ENCODE peak calls at places on chromosome 10, in eight cellular contexts. One of them, this sample, is unnamed.

GRCh38 chr10:132742837-132743194 is 43.1 kb downstream of the NKX6-2 start:
- DNase-seq in renal cortical epithelial cell: no peak
- DNase-seq in mucosa of gallbladder: no peak
- DNase-seq in Daoy: no peak
- DNase-seq in naive thymus-derived CD4-positive, alpha-beta T cell: no peak
- DNase-seq in astrocyte of the spinal cord: peak; percentile 58
- DNase-seq in posterior vena cava: no peak
- DNase-seq in stomach: no peak
- DNase-seq in this sample: no peak

GRCh38 chr10:6054884-6055283 is 7.3 kb downstream of the IL2RA start:
- DNase-seq in renal cortical epithelial cell: no peak
- DNase-seq in mucosa of gallbladder: peak; percentile 4
- DNase-seq in Daoy: no peak
- DNase-seq in naive thymus-derived CD4-positive, alpha-beta T cell: peak; percentile 20
- DNase-seq in astrocyte of the spinal cord: no peak
- DNase-seq in posterior vena cava: no peak
- DNase-seq in stomach: peak; percentile 19
- DNase-seq in this sample: no peak

GRCh38 chr10:43817368-43817767 is 168.7 kb upstream of the ZNF32 start:
- DNase-seq in renal cortical epithelial cell: no peak
- DNase-seq in mucosa of gallbladder: no peak
- DNase-seq in Daoy: no peak
- DNase-seq in naive thymus-derived CD4-positive, alpha-beta T cell: no peak
- DNase-seq in astrocyte of the spinal cord: peak; percentile 27
- DNase-seq in posterior vena cava: no peak
- DNase-seq in stomach: no peak
- DNase-seq in this sample: no peak

GRCh38 chr10:4205113-4205512 is 420.1 kb upstream of the KLF6 start:
- DNase-seq in renal cortical epithelial cell: no peak
- DNase-seq in mucosa of gallbladder: no peak
- DNase-seq in Daoy: no peak
- DNase-seq in naive thymus-derived CD4-positive, alpha-beta T cell: no peak
- DNase-seq in astrocyte of the spinal cord: no peak
- DNase-seq in posterior vena cava: no peak
- DNase-seq in stomach: no peak
- DNase-seq in this sample: no peak

GRCh38 chr10:113475381-113475807 is 77.5 kb upstream of the HABP2 start:
- DNase-seq in renal cortical epithelial cell: peak; percentile 60
- DNase-seq in mucosa of gallbladder: no peak
- DNase-seq in Daoy: peak; percentile 65
- DNase-seq in naive thymus-derived CD4-positive, alpha-beta T cell: no peak
- DNase-seq in astrocyte of the spinal cord: peak; percentile 23
- DNase-seq in posterior vena cava: no peak
- DNase-seq in stomach: no peak
- DNase-seq in this sample: no peak

GRCh38 chr10:108775911-108776475 is 1147.3 kb downstream of the XPNPEP1 start:
- DNase-seq in renal cortical epithelial cell: no peak
- DNase-seq in mucosa of gallbladder: no peak
- DNase-seq in Daoy: no peak
- DNase-seq in naive thymus-derived CD4-positive, alpha-beta T cell: no peak
- DNase-seq in astrocyte of the spinal cord: peak; percentile 22
- DNase-seq in posterior vena cava: no peak
- DNase-seq in stomach: no peak
- DNase-seq in this sample: no peak

GRCh38 chr10:117621795-117622420 is 79.4 kb downstream of the EMX2 start:
- DNase-seq in renal cortical epithelial cell: no peak
- DNase-seq in mucosa of gallbladder: no peak
- DNase-seq in Daoy: no peak
- DNase-seq in naive thymus-derived CD4-positive, alpha-beta T cell: no peak
- DNase-seq in astrocyte of the spinal cord: no peak
- DNase-seq in posterior vena cava: no peak
- DNase-seq in stomach: no peak
- DNase-seq in this sample: no peak

GRCh38 chr10:5681930-5682329 is 2.7 kb upstream of the TASOR2 start:
- DNase-seq in renal cortical epithelial cell: no peak
- DNase-seq in mucosa of gallbladder: no peak
- DNase-seq in Daoy: no peak
- DNase-seq in naive thymus-derived CD4-positive, alpha-beta T cell: no peak
- DNase-seq in astrocyte of the spinal cord: no peak
- DNase-seq in posterior vena cava: no peak
- DNase-seq in stomach: no peak
- DNase-seq in this sample: no peak

GRCh38 chr10:1043532-1043995 is 5.4 kb downstream of the IDI1 start:
- DNase-seq in renal cortical epithelial cell: peak; percentile 28
- DNase-seq in mucosa of gallbladder: peak; percentile 21
- DNase-seq in Daoy: no peak
- DNase-seq in naive thymus-derived CD4-positive, alpha-beta T cell: no peak
- DNase-seq in astrocyte of the spinal cord: no peak
- DNase-seq in posterior vena cava: peak; percentile 87
- DNase-seq in stomach: no peak
- DNase-seq in this sample: no peak

GRCh38 chr10:114043532-114044250 is at the start of gene ADRB1:
- DNase-seq in renal cortical epithelial cell: no peak
- DNase-seq in mucosa of gallbladder: peak; percentile 66
- DNase-seq in Daoy: peak; percentile 73
- DNase-seq in naive thymus-derived CD4-positive, alpha-beta T cell: peak; percentile 41
- DNase-seq in astrocyte of the spinal cord: peak; percentile 58
- DNase-seq in posterior vena cava: peak; percentile 91
- DNase-seq in stomach: peak; percentile 87
- DNase-seq in this sample: peak; percentile 99

GRCh38 chr10:74255800-74256422 is 104.9 kb downstream of the ADK start:
- DNase-seq in renal cortical epithelial cell: no peak
- DNase-seq in mucosa of gallbladder: no peak
- DNase-seq in Daoy: no peak
- DNase-seq in naive thymus-derived CD4-positive, alpha-beta T cell: no peak
- DNase-seq in astrocyte of the spinal cord: no peak
- DNase-seq in posterior vena cava: no peak
- DNase-seq in stomach: no peak
- DNase-seq in this sample: peak; percentile 96

GRCh38 chr10:102408728-102409603 is 9.6 kb downstream of the PSD start:
- DNase-seq in renal cortical epithelial cell: no peak
- DNase-seq in mucosa of gallbladder: no peak
- DNase-seq in Daoy: no peak
- DNase-seq in naive thymus-derived CD4-positive, alpha-beta T cell: peak; percentile 88
- DNase-seq in astrocyte of the spinal cord: no peak
- DNase-seq in posterior vena cava: no peak
- DNase-seq in stomach: no peak
- DNase-seq in this sample: peak; percentile 73

GRCh38 chr10:10330481-10330880 is 687.2 kb upstream of the CELF2 start:
- DNase-seq in renal cortical epithelial cell: no peak
- DNase-seq in mucosa of gallbladder: no peak
- DNase-seq in Daoy: no peak
- DNase-seq in naive thymus-derived CD4-positive, alpha-beta T cell: no peak
- DNase-seq in astrocyte of the spinal cord: no peak
- DNase-seq in posterior vena cava: no peak
- DNase-seq in stomach: no peak
- DNase-seq in this sample: no peak

GRCh38 chr10:12434277-12434676 is 84.9 kb downstream of the CAMK1D start:
- DNase-seq in renal cortical epithelial cell: no peak
- DNase-seq in mucosa of gallbladder: no peak
- DNase-seq in Daoy: no peak
- DNase-seq in naive thymus-derived CD4-positive, alpha-beta T cell: no peak
- DNase-seq in astrocyte of the spinal cord: no peak
- DNase-seq in posterior vena cava: no peak
- DNase-seq in stomach: no peak
- DNase-seq in this sample: no peak

GRCh38 chr10:50624866-50625491 is 1.2 kb upstream of the SGMS1 start:
- DNase-seq in renal cortical epithelial cell: no peak
- DNase-seq in mucosa of gallbladder: peak; percentile 78
- DNase-seq in Daoy: peak; percentile 63
- DNase-seq in naive thymus-derived CD4-positive, alpha-beta T cell: no peak
- DNase-seq in astrocyte of the spinal cord: peak; percentile 70
- DNase-seq in posterior vena cava: peak; percentile 95
- DNase-seq in stomach: peak; percentile 78
- DNase-seq in this sample: peak; percentile 78

GRCh38 chr10:72104472-72105097 is 16.2 kb upstream of the SPOCK2 start:
- DNase-seq in renal cortical epithelial cell: no peak
- DNase-seq in mucosa of gallbladder: no peak
- DNase-seq in Daoy: no peak
- DNase-seq in naive thymus-derived CD4-positive, alpha-beta T cell: no peak
- DNase-seq in astrocyte of the spinal cord: no peak
- DNase-seq in posterior vena cava: no peak
- DNase-seq in stomach: no peak
- DNase-seq in this sample: no peak

GRCh38 chr10:124022066-124022465 is 71.3 kb downstream of the CHST15 start:
- DNase-seq in renal cortical epithelial cell: no peak
- DNase-seq in mucosa of gallbladder: no peak
- DNase-seq in Daoy: no peak
- DNase-seq in naive thymus-derived CD4-positive, alpha-beta T cell: no peak
- DNase-seq in astrocyte of the spinal cord: peak; percentile 32
- DNase-seq in posterior vena cava: no peak
- DNase-seq in stomach: no peak
- DNase-seq in this sample: no peak

GRCh38 chr10:114328876-114329275 is 75.4 kb downstream of the AFAP1L2 start:
- DNase-seq in renal cortical epithelial cell: no peak
- DNase-seq in mucosa of gallbladder: no peak
- DNase-seq in Daoy: no peak
- DNase-seq in naive thymus-derived CD4-positive, alpha-beta T cell: no peak
- DNase-seq in astrocyte of the spinal cord: no peak
- DNase-seq in posterior vena cava: no peak
- DNase-seq in stomach: peak; percentile 46
- DNase-seq in this sample: no peak